ENCODE peak calls at places on chromosome 1, in seven cellular contexts. H, N, P, S, F, K and C are unnamed samples.

GRCh38 chr1:30728340-30728739 is 5.0 kb upstream of the MATN1 start:
- DNase-seq in H (no peak), N (no peak), P (no peak), S (no peak), F (no peak), K (no peak), C (no peak)

GRCh38 chr1:35361638-35362037 is 93.1 kb downstream of the ZMYM4 start:
- DNase-seq in H (no peak), N (no peak), P (no peak), S (no peak), F (no peak), K (no peak), C (no peak)

GRCh38 chr1:116472431-116472961 is 98.3 kb downstream of the CD58 start:
- DNase-seq in H (no peak), N (no peak), P (peak; percentile 35), S (no peak), F (no peak), K (no peak), C (no peak)

GRCh38 chr1:57112148-57112547 is 146.3 kb upstream of the C8B start:
- DNase-seq in H (no peak), N (no peak), P (no peak), S (no peak), F (no peak), K (no peak), C (no peak)

GRCh38 chr1:245641384-245641783 is 486.6 kb downstream of the KIF26B start:
- DNase-seq in H (no peak), N (no peak), P (no peak), S (no peak), F (no peak), K (no peak), C (no peak)

GRCh38 chr1:2604156-2604853 is 17.7 kb downstream of the PRXL2B start:
- DNase-seq in H (no peak), N (no peak), P (no peak), S (no peak), F (no peak), K (no peak), C (no peak)

GRCh38 chr1:24091971-24092482 is 19.9 kb downstream of the MYOM3 start:
- DNase-seq in H (no peak), N (no peak), P (no peak), S (no peak), F (no peak), K (no peak), C (no peak)

GRCh38 chr1:109793486-109794318 is 30.0 kb upstream of the EPS8L3 start:
- DNase-seq in H (no peak), N (peak; percentile 71), P (peak; percentile 95), S (no peak), F (no peak), K (peak; percentile 12), C (no peak)

GRCh38 chr1:115134850-115135484 is 45.7 kb upstream of the TSPAN2 start:
- DNase-seq in H (no peak), N (no peak), P (no peak), S (peak; percentile 53), F (no peak), K (no peak), C (no peak)

GRCh38 chr1:207404849-207405525 is 49.1 kb upstream of the CR2 start:
- DNase-seq in H (no peak), N (no peak), P (peak; percentile 49), S (peak; percentile 72), F (no peak), K (no peak), C (peak; percentile 36)

GRCh38 chr1:35637401-35637809 is 3.9 kb downstream of the PSMB2 start:
- DNase-seq in H (no peak), N (no peak), P (no peak), S (no peak), F (no peak), K (no peak), C (no peak)

GRCh38 chr1:205144751-205145150 is 23.0 kb upstream of the RBBP5 start:
- DNase-seq in H (no peak), N (no peak), P (no peak), S (no peak), F (no peak), K (no peak), C (no peak)